ENCODE peak calls at places on chromosomes 3 and 15, in six cellular contexts. H, D, W, E, V and I are unnamed samples.

GRCh38 chr3:106386050-106386449 is 517.2 kb upstream of the CBLB start:
- DNase-seq in H (peak; percentile 47), E (no peak), V (no peak), D (no peak), W (no peak), I (no peak)

GRCh38 chr3:47910777-47911440 is 105.3 kb downstream of the MAP4 start:
- DNase-seq in E (peak; percentile 94), V (no peak), W (no peak), H (no peak), D (no peak), I (no peak)

GRCh38 chr15:41796457-41796856 is 22.2 kb downstream of the MAPKBP1 start:
- DNase-seq in W (no peak), E (no peak), D (no peak), V (no peak), H (no peak), I (no peak)

GRCh38 chr15:39672666-39673065 is 91.8 kb downstream of the THBS1 start:
- DNase-seq in H (no peak), W (no peak), D (no peak), V (no peak), E (no peak), I (no peak)

GRCh38 chr3:58260733-58261132 is 23.1 kb downstream of the ABHD6 start:
- DNase-seq in E (peak; percentile 71), V (no peak), D (no peak), H (no peak), W (no peak), I (no peak)

GRCh38 chr3:171704002-171704401 is 106.3 kb downstream of the PLD1 start:
- DNase-seq in V (peak; percentile 45), D (peak; percentile 24), E (peak; percentile 37), W (no peak), H (peak; percentile 39), I (peak; percentile 73)

GRCh38 chr3:28575748-28576589 is 227.3 kb upstream of the AZI2 start:
- DNase-seq in E (no peak), V (peak; percentile 52), H (no peak), D (no peak), W (no peak), I (no peak)

GRCh38 chr3:142467738-142468137 is 19.9 kb upstream of the XRN1 start:
- DNase-seq in E (no peak), V (no peak), W (no peak), D (no peak), H (no peak), I (no peak)

GRCh38 chr15:59801649-59802048 is 112.5 kb upstream of the BNIP2 start:
- DNase-seq in V (no peak), E (no peak), W (no peak), D (no peak), H (no peak), I (no peak)

GRCh38 chr3:115836944-115837343 is 213.6 kb downstream of the GAP43 start:
- DNase-seq in W (no peak), H (no peak), V (no peak), D (no peak), E (no peak), I (peak; percentile 44)